ENCODE peak calls at places on chromosomes 12 and 14, in six cellular contexts. X, O, I, T, S and P are unnamed samples.

GRCh38 chr12:122106891-122107660 is 28.5 kb downstream of the MLXIP start:
- DNase-seq in I (no peak), O (no peak), T (no peak), S (no peak), X (no peak), P (peak; percentile 62)

GRCh38 chr14:91292476-91292875 is 48.0 kb upstream of the GPR68 start:
- DNase-seq in O (no peak), I (no peak), T (no peak), X (no peak), S (no peak), P (no peak)

GRCh38 chr12:10989107-10989506 is 2.4 kb upstream of the TAS2R50 start:
- DNase-seq in X (no peak), O (no peak), S (no peak), I (no peak), T (no peak), P (no peak)

GRCh38 chr12:103468837-103469236 is 26.9 kb downstream of the C12orf42 start:
- DNase-seq in T (peak; percentile 57), S (no peak), X (no peak), I (no peak), O (no peak), P (no peak)

GRCh38 chr12:123854232-123854631 is 92.1 kb downstream of the DNAH10 start:
- DNase-seq in X (no peak), S (no peak), O (no peak), I (no peak), T (no peak), P (no peak)

GRCh38 chr14:58488550-58488949 is 61.0 kb downstream of the KIAA0586 start:
- DNase-seq in X (no peak), O (no peak), I (no peak), S (no peak), T (no peak), P (peak; percentile 19)

GRCh38 chr14:104688755-104689619 is at the start of gene INF2:
- DNase-seq in X (peak; percentile 66), S (no peak), T (peak; percentile 88), O (peak; percentile 87), I (peak; percentile 62), P (peak; percentile 80)

GRCh38 chr12:123363743-123364531 is 710 bp downstream of the SBNO1 start:
- DNase-seq in S (no peak), X (peak; percentile 39), T (peak; percentile 92), O (peak; percentile 52), I (peak; percentile 47), P (peak; percentile 26)

GRCh38 chr12:25495336-25496097 is 57.6 kb downstream of the LMNTD1 start:
- DNase-seq in O (peak; percentile 37), S (no peak), X (no peak), I (peak; percentile 41), T (no peak), P (peak; percentile 23)

GRCh38 chr12:124998705-124999104 is 5.3 kb downstream of the BRI3BP start:
- DNase-seq in T (no peak), X (no peak), S (no peak), I (no peak), O (no peak), P (no peak)

GRCh38 chr12:52521175-52521574 is 981 bp upstream of the KRT5 start:
- DNase-seq in I (no peak), X (no peak), T (no peak), S (no peak), O (no peak), P (no peak)

GRCh38 chr12:43309845-43310405 is 242.1 kb downstream of the ADAMTS20 start:
- DNase-seq in T (no peak), S (no peak), X (no peak), I (no peak), O (no peak), P (no peak)

GRCh38 chr14:92512807-92513203 is 776 bp upstream of the RIN3 start:
- DNase-seq in O (no peak), I (no peak), T (no peak), S (no peak), X (no peak), P (no peak)

GRCh38 chr14:35333797-35334743 is 41.9 kb downstream of the PSMA6 start:
- DNase-seq in I (peak; percentile 78), T (no peak), S (no peak), O (peak; percentile 29), X (no peak), P (no peak)

GRCh38 chr14:58626441-58626840 is 11.3 kb upstream of the DACT1 start:
- DNase-seq in I (no peak), O (no peak), T (no peak), S (no peak), X (no peak), P (no peak)

GRCh38 chr12:128408669-128409068 is 141.7 kb downstream of the TMEM132C start:
- DNase-seq in O (no peak), S (no peak), X (no peak), I (no peak), T (no peak), P (no peak)

GRCh38 chr14:59301354-59301753 is 112.9 kb downstream of the DAAM1 start:
- DNase-seq in S (no peak), O (no peak), I (peak; percentile 78), T (peak; percentile 77), X (no peak), P (no peak)

GRCh38 chr12:82593901-82594396 is 92.8 kb upstream of the TMTC2 start:
- DNase-seq in X (no peak), S (no peak), I (no peak), T (no peak), O (no peak), P (no peak)

GRCh38 chr12:32134144-32134888 is 27.7 kb downstream of the BICD1 start:
- DNase-seq in T (no peak), S (no peak), I (no peak), O (no peak), X (no peak), P (peak; percentile 35)

GRCh38 chr14:49623941-49624806 is 3.6 kb downstream of the MGAT2 start:
- DNase-seq in X (no peak), S (no peak), T (no peak), O (no peak), I (no peak), P (no peak)

GRCh38 chr14:67820428-67820881 is 876 bp downstream of the RAD51B start:
- DNase-seq in S (no peak), T (no peak), I (peak; percentile 12), O (peak; percentile 21), X (no peak), P (no peak)

GRCh38 chr12:32768518-32768917 is 12.8 kb upstream of the YARS2 start:
- DNase-seq in I (no peak), X (no peak), T (no peak), O (no peak), S (no peak), P (no peak)

GRCh38 chr12:121144416-121144914 is 11.8 kb downstream of the P2RX7 start:
- DNase-seq in I (no peak), S (no peak), X (no peak), O (peak; percentile 29), T (no peak), P (no peak)

GRCh38 chr12:87280893-87281292 is 748.3 kb downstream of the C12orf50 start:
- DNase-seq in S (no peak), X (no peak), O (no peak), T (no peak), I (no peak), P (no peak)

GRCh38 chr12:6551496-6552139 is 4.2 kb downstream of the IFFO1 start:
- DNase-seq in X (no peak), I (no peak), T (peak; percentile 76), S (no peak), O (peak; percentile 57), P (no peak)

DNA sequence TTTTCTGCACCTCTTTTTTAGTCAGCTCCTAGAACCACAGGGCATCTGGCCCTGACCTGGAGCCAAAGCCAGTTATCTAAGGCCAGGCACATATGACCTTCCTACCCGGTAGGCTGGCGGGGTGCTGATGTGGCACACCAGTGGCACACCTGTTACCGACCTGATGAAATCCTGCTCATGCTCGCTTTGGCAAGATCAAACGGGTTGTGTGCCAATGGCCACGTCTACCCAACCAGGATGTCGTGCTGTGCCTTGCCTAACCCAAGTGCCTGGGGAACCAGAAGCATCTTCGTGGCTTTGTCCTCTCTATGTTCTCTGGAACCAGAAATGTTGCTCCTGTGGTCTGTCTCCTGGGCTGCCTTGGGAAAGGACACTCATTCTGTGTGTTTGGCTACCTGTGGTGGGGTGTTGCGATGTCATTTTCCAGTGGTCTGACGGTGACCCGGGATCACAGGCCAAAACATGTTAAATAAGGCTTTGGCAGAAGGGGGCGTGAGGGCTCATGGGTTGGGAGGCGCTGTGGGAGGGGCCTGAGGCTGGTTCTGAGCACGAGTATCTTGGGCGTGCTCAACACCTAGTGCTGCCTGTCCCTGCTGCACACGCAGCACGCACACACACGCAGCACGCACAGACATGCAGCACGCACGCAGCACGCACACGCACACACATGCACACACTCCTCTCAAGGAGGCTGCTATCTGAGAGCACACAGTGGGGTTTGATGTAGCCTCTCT is 27.9 kb downstream of the CCNK start:
- DNase-seq in X (no peak), S (no peak), I (no peak), T (no peak), O (no peak), P (no peak)
- TF ChIP-seq POLR2A in X (no peak), S (no peak), I (no peak), T (no peak), O (no peak), P (no peak)

GRCh38 chr12:117680311-117680710 is 288.5 kb downstream of the KSR2 start:
- DNase-seq in I (no peak), S (no peak), O (no peak), X (no peak), T (no peak), P (no peak)

GRCh38 chr12:117689857-117690256 is 278.9 kb downstream of the KSR2 start:
- DNase-seq in T (no peak), S (no peak), X (no peak), I (no peak), O (no peak), P (no peak)

GRCh38 chr12:117684471-117684870 is 284.3 kb downstream of the KSR2 start:
- DNase-seq in T (no peak), X (no peak), S (no peak), O (no peak), I (no peak), P (no peak)

GRCh38 chr12:117686210-117686609 is 282.6 kb downstream of the KSR2 start:
- DNase-seq in I (no peak), X (no peak), T (no peak), O (no peak), S (no peak), P (no peak)

GRCh38 chr12:117685115-117685926 is 283.5 kb downstream of the KSR2 start:
- DNase-seq in S (no peak), X (no peak), T (no peak), O (peak; percentile 96), I (peak; percentile 42), P (peak; percentile 66)
- TF ChIP-seq POLR2A in S (no peak), X (no peak), T (no peak), O (peak; percentile 16), I (no peak), P (peak; percentile 21)

GRCh38 chr12:95674088-95674595 is 116.4 kb downstream of the NTN4 start:
- DNase-seq in T (no peak), O (no peak), S (no peak), X (no peak), I (no peak), P (no peak)
- TF ChIP-seq POLR2A in T (no peak), O (no peak), S (no peak), X (no peak), I (no peak), P (no peak)

DNA sequence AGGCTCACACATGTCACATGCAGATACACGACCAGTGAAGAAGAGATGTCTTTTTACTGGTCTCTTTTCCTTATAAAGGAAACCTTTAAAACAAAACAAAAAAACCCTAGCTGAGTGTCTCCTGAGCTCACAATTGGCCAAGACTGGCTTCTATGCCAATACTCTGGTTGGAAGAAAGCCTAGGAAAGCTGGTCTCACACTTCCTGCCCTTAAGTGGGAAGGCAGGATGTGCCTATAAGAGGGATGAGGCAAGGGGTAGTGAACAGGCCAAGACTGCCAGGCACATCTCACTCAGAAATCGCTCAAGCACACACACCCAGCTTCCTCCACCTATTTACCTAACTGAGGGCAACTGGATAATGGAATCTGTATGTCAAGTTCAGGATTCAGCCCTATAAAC is 50.0 kb downstream of the SOCS2 start:
- DNase-seq in X (no peak), S (no peak), O (no peak), I (no peak), T (no peak), P (no peak)
- TF ChIP-seq POLR2A in X (no peak), S (no peak), O (no peak), I (no peak), T (no peak), P (no peak)